ENCODE peak calls at places on chromosome 7, in four cellular contexts. I is HepG2, X is GM12878, L is K562. V is an unnamed sample.

GRCh38 chr7:73526892-73527821 is 5.1 kb upstream of the BAZ1B start:
- DNase-seq in L (no peak), X (no peak), I (no peak), V (no peak)

GRCh38 chr7:140877249-140877524 is 47.5 kb downstream of the BRAF start:
- DNase-seq in I (no peak), L (no peak), X (no peak), V (no peak)

GRCh38 chr7:104695563-104695962 is 318.4 kb upstream of the KMT2E start:
- DNase-seq in X (no peak), L (no peak), I (no peak), V (no peak)

GRCh38 chr7:105010538-105011523 is 3.2 kb upstream of the KMT2E start:
- DNase-seq in I (no peak), X (no peak), L (no peak), V (no peak)

GRCh38 chr7:55048221-55048859 is 29.5 kb downstream of the EGFR start:
- DNase-seq in X (no peak), L (no peak), I (peak), V (no peak)

GRCh38 chr7:130490888-130491771 is 755 bp upstream of the MEST start:
- DNase-seq in L (no peak), I (no peak), X (no peak), V (peak)

GRCh38 chr7:149381245-149381644 is 79.6 kb downstream of the ZNF777 start:
- DNase-seq in I (no peak), L (no peak), X (no peak), V (no peak)

GRCh38 chr7:31744294-31744874 is 57.4 kb downstream of the PPP1R17 start:
- DNase-seq in X (peak), I (peak), L (peak), V (peak)

GRCh38 chr7:84154991-84155781 is 39.4 kb downstream of the SEMA3A start:
- DNase-seq in L (no peak), X (no peak), I (no peak), V (no peak)

GRCh38 chr7:131843862-131844261 is 287.4 kb upstream of the PODXL start:
- DNase-seq in X (no peak), I (no peak), L (no peak), V (no peak)

DNA sequence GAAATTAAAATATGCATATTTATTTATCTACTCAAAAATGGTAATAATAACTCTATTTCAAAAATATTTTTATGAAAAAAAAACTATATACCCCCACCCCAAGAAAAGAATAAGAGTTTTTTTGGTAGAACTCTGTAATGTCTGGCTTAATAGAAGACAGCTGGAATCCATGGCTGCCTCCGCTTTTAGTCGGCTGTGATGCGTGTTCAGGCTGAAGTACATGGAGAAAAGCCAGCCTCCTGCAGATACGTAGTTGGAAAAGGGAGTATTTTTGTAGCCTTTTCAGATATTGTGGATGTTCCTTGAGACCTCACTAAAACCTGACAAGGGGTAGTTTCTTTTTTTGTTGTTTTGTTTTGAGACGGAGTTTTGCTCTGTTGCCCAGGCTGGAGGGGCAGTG is 10.0 kb downstream of the FOXK1 start:
- DNase-seq in I (no peak), X (no peak), L (peak), V (no peak)
- TF ChIP-seq CREM in I (no peak), X (no peak), L (no peak), V (no peak)

GRCh38 chr7:101743995-101744360 is 73.4 kb upstream of the CUX1 start:
- DNase-seq in L (peak), X (no peak), I (no peak), V (peak)
- TF ChIP-seq CREM in L (no peak), X (no peak), I (no peak), V (no peak)

GRCh38 chr7:107396990-107397389 is 72.9 kb upstream of the GPR22 start:
- DNase-seq in L (peak), I (no peak), X (no peak), V (no peak)

GRCh38 chr7:107392811-107393210 is 77.0 kb upstream of the GPR22 start:
- DNase-seq in X (no peak), L (no peak), I (no peak), V (no peak)

GRCh38 chr7:107394831-107395230 is 75.0 kb upstream of the GPR22 start:
- DNase-seq in I (no peak), X (no peak), L (no peak), V (no peak)

GRCh38 chr7:107396081-107396480 is 73.8 kb upstream of the GPR22 start:
- DNase-seq in L (no peak), X (no peak), I (no peak), V (no peak)

DNA sequence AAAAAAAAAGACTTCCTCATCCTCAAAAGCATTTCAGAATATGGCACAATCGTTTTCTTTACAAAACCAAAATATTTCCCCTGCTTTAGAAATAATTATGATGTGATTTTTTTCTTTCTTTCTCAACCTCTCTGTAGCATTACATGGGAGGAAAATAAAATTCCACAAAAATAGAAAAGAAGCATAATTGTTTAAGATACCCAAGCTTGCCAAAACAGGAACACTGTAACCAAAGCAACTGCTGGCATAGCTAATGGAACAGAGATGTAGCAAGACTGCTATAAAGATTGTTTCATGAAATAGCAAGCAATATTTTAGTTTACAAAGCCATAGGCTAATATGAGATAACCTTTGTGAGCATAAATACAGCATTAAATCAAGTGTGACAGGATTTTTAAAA is 75.6 kb upstream of the GPR22 start:
- DNase-seq in L (no peak), X (no peak), I (no peak), V (no peak)
- TF ChIP-seq CREM in L (no peak), X (no peak), I (no peak), V (no peak)

GRCh38 chr7:82629583-82629982 is 186.0 kb upstream of the CACNA2D1 start:
- DNase-seq in X (no peak), L (no peak), I (no peak), V (no peak)

GRCh38 chr7:82625377-82625776 is 181.8 kb upstream of the CACNA2D1 start:
- DNase-seq in L (no peak), X (no peak), I (no peak), V (no peak)

GRCh38 chr7:82624965-82625364 is 181.4 kb upstream of the CACNA2D1 start:
- DNase-seq in X (no peak), I (no peak), L (no peak), V (no peak)

GRCh38 chr7:82624337-82624736 is 180.8 kb upstream of the CACNA2D1 start:
- DNase-seq in I (no peak), X (no peak), L (no peak), V (no peak)

GRCh38 chr7:82623812-82624211 is 180.2 kb upstream of the CACNA2D1 start:
- DNase-seq in X (no peak), I (no peak), L (no peak), V (no peak)
- TF ChIP-seq CREM in X (no peak), I (no peak), L (no peak), V (no peak)

GRCh38 chr7:100825760-100826545 is 1.4 kb downstream of the EPHB4 start:
- DNase-seq in I (peak), X (no peak), L (peak), V (no peak)

GRCh38 chr7:100826546-100827329 is 585 bp downstream of the EPHB4 start:
- DNase-seq in X (no peak), I (no peak), L (peak), V (peak)

GRCh38 chr7:100824499-100825214 is 2.7 kb downstream of the EPHB4 start:
- DNase-seq in X (no peak), I (no peak), L (peak), V (no peak)

GRCh38 chr7:100823534-100823933 is 3.8 kb downstream of the EPHB4 start:
- DNase-seq in I (no peak), X (no peak), L (no peak), V (no peak)

DNA sequence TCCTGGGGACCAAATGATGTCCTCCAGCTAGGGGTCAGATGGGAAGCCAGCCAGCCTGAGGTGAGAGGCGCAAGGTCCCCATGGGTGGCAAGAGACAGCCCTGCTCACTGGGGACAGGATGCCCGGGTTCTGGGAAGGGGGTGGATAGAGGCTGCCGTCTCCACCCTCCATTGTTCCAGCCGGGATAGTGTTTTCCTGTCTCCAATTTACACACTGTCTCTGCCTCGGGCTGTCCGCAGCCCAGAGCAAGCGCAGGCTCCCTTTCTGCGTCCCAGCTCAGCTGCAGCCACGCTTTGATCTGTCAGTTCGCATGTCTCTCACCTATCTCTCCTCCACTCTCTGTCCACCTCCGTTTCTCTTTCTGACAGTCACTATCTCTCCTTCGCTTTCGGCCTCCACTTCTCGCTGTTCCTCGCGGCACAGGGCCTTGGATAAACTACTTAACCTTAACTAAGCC is 2.1 kb downstream of the EPHB4 start:
- DNase-seq in L (peak), I (no peak), X (no peak), V (no peak)
- TF ChIP-seq CREM in L (no peak), I (no peak), X (no peak), V (no peak)

DNA sequence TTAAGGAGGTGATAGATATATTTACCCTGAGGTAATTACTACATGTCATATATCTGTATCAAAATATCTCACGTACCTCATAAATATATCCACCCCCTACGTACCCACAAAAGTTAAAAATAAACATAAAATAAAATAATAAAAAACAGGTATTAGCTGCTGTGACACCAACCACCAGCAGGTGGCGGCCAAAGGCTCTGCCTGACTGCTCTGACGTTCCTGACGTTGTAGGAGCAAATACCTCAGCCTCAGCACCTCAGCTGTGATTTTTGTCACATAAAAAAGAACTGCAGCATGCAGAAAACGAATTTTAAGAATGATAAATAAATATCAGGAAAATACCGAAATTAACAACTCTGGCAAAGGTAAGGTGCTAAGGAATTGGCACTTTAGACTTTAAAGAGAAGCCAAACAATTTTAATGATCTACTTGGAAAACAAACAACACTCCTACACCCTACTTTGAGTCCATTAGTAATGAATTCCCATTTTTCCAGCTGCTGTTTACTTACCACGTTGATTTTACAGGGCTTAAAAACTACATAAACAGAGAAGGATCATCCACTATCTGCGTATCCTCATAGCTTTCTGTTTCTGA is 125.4 kb upstream of the TARP start:
- DNase-seq in I (peak), X (no peak), L (peak), V (peak)
- TF ChIP-seq CREM in I (no peak), X (peak), L (peak), V (no peak)

GRCh38 chr7:100991631-100992030 is 22.3 kb downstream of the MUC12 start:
- DNase-seq in L (no peak), X (no peak), I (no peak), V (no peak)
- TF ChIP-seq CREM in L (no peak), X (no peak), I (no peak), V (no peak)